ENCODE peak calls at places on chromosomes 12 and 14, in eight cellular contexts. L is HCT116, R is psoas muscle, B is heart right ventricle, H is tibial nerve, Q is GM23248, T is GM23338, M is MM.1S. Y is an unnamed sample. For H3K4me1, the result is how much of the 10 kb centered on the place peaks cover.

GRCh38 chr12:30928356-30929264 is 2.1 kb downstream of the TSPAN11 start:
- DNase-seq in Q (no peak), L (no peak), H (no peak), T (no peak), B (no peak), R (no peak), M (no peak), Y (no peak)

GRCh38 chr12:130423991-130424857 is 86.5 kb downstream of the PIWIL1 start:
- DNase-seq in B (no peak), H (no peak), R (no peak), L (no peak), Q (no peak), M (no peak), T (no peak), Y (no peak)

GRCh38 chr12:93884794-93885460 is 207.8 kb downstream of the CRADD start:
- DNase-seq in R (no peak), T (no peak), Q (peak), M (no peak), B (no peak), H (peak), L (no peak), Y (peak)

GRCh38 chr12:57844725-57845477 is 1.6 kb downstream of the CTDSP2 start:
- DNase-seq in Q (peak), B (peak), M (peak), T (peak), L (peak), H (peak), R (peak), Y (peak)

GRCh38 chr12:1806301-1807106 is 13.9 kb upstream of the LRTM2 start:
- DNase-seq in H (no peak), Q (peak), M (no peak), L (no peak), R (peak), T (no peak), B (no peak), Y (no peak)

GRCh38 chr12:3116106-3116898 is 39.1 kb downstream of the TSPAN9 start:
- DNase-seq in T (no peak), L (no peak), M (no peak), Q (no peak), H (no peak), B (no peak), R (peak), Y (no peak)

GRCh38 chr14:65444230-65444629 is 31.7 kb downstream of the FUT8 start:
- DNase-seq in M (no peak), B (no peak), R (no peak), H (no peak), Q (no peak), L (no peak), T (no peak), Y (no peak)

GRCh38 chr14:74785056-74785613 is 22.0 kb downstream of the YLPM1 start:
- DNase-seq in Q (no peak), M (no peak), T (no peak), H (no peak), L (no peak), B (no peak), R (no peak), Y (no peak)

GRCh38 chr14:97266653-97267052 is 469.5 kb downstream of the VRK1 start:
- DNase-seq in M (no peak), L (peak), H (no peak), B (no peak), R (no peak), Q (peak), T (peak), Y (no peak)

GRCh38 chr14:104151546-104152245 is 13.3 kb downstream of the KIF26A start:
- DNase-seq in T (no peak), L (no peak), B (no peak), H (no peak), R (no peak), Q (no peak), M (no peak), Y (no peak)

GRCh38 chr14:102907303-102907844 is 15.1 kb upstream of the AMN start:
- DNase-seq in L (no peak), B (no peak), M (no peak), R (peak), H (no peak), Q (no peak), T (no peak), Y (no peak)

GRCh38 chr12:25364529-25365339 is 114.0 kb upstream of the KRAS start:
- DNase-seq in B (no peak), R (no peak), T (no peak), H (no peak), Q (no peak), M (peak), L (no peak), Y (no peak)

GRCh38 chr14:64605926-64606685 is 56.3 kb downstream of the PPP1R36 start:
- DNase-seq in L (no peak), Q (no peak), H (no peak), T (no peak), M (no peak), R (no peak), B (no peak), Y (peak)

GRCh38 chr14:56590535-56590951 is 10.9 kb downstream of the TMEM260 start:
- DNase-seq in T (peak), L (no peak), R (no peak), B (peak), M (no peak), Q (no peak), H (no peak), Y (no peak)

GRCh38 chr14:65585216-65585615 is 172.7 kb downstream of the FUT8 start:
- DNase-seq in B (no peak), H (no peak), R (no peak), M (no peak), Q (no peak), L (no peak), T (no peak), Y (no peak)

GRCh38 chr14:61280092-61280525 is 1.0 kb downstream of the TMEM30B start:
- DNase-seq in T (no peak), Q (no peak), H (no peak), B (no peak), M (no peak), R (no peak), L (no peak), Y (no peak)

GRCh38 chr14:97634786-97635185 is 837.6 kb downstream of the VRK1 start:
- DNase-seq in Q (peak), M (no peak), H (no peak), B (no peak), R (no peak), T (peak), L (no peak), Y (no peak)

GRCh38 chr12:33586576-33586975 is 147.0 kb upstream of the SYT10 start:
- DNase-seq in R (no peak), Q (no peak), M (no peak), B (no peak), H (no peak), T (no peak), L (no peak), Y (no peak)

GRCh38 chr12:53380104-53380796 is at the start of gene SP1:
- DNase-seq in H (peak), T (peak), R (peak), Q (peak), M (peak), L (peak), B (peak), Y (peak)

GRCh38 chr12:53381739-53382630 is 2.0 kb downstream of the SP1 start:
- DNase-seq in H (peak), R (peak), L (no peak), T (peak), Q (peak), M (peak), B (peak), Y (peak)

GRCh38 chr12:53379389-53380103 is 430 bp upstream of the SP1 start:
- DNase-seq in Q (peak), L (peak), R (peak), T (peak), M (peak), B (peak), H (peak), Y (peak)

GRCh38 chr12:53380797-53381738 is 1.1 kb downstream of the SP1 start:
- DNase-seq in L (no peak), T (peak), R (no peak), Q (peak), M (no peak), H (no peak), B (no peak), Y (peak)

DNA sequence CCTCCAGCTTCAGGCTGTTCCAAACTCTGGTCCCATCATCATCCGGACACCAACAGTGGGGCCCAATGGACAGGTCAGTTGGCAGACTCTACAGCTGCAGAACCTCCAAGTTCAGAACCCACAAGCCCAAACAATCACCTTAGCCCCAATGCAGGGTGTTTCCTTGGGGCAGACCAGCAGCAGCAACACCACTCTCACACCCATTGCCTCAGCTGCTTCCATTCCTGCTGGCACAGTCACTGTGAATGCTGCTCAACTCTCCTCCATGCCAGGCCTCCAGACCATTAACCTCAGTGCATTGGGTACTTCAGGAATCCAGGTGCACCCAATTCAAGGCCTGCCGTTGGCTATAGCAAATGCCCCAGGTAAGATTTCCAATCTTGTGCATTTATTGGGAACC is 3.3 kb downstream of the SP1 start:
- DNase-seq in H (no peak), Q (peak), M (no peak), B (no peak), R (no peak), T (no peak), L (no peak), Y (no peak)
- H3K4me1 ChIP-seq in H (half or more), Q (half or more), M (under half), B (half or more), R (half or more), T (under half), L (under half), Y (half or more)

DNA sequence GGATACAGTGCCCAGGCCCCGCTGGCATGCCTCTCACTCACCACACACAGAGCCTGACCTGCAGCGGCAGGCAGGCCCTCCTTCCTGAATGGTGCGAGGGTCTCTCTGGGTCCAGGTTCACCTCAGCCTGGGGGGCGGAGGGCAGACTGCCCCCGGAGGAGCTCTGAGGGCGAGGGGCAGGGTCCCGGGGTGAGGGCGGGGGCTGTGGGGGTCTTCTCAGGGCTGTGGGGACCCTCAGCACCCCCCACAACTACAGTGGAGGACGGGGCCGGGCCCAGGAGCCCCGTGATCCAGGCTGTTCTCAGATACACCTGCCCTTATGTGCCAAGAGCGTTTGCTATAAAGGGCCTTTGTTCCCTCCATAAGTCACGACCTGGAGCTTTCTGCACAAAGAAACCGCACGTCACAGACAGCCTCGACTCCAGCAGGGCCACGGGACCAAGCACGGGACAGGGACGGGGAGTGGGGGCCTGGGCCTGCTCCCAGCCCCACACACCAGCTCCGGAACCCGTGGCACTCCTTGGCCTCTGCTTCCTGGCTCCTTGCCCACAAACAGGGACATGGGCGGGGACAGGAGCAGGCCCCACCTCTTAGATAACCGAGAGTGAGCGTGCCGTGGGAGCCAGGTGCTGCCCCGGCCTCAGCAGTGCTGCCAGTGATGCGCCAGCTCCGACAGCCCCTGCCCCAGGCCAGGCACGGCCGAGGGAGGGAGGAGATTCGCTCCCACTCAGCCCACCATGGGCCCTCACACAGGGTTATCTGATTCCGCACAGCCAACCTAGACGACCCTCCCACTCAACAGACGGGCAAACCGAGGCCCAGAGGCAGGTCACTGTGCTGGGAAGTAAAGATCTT is 101.9 kb downstream of the RFLNA start:
- DNase-seq in H (peak), L (no peak), R (no peak), B (peak), M (no peak), Q (no peak), T (no peak), Y (no peak)
- H3K4me1 ChIP-seq in H (half or more), L (under half), R (half or more), B (half or more), M (under half), Q (under half), T (under half), Y (half or more)

GRCh38 chr14:55288439-55288838 is 17.2 kb downstream of the FBXO34 start:
- DNase-seq in Q (no peak), H (no peak), B (no peak), R (no peak), L (no peak), M (no peak), T (no peak), Y (no peak)
- H3K4me1 ChIP-seq in Q (under half), H (under half), B (under half), R (under half), L (under half), M (under half), T (under half), Y (under half)

GRCh38 chr12:109466821-109467220 is 10.3 kb downstream of the KCTD10 start:
- DNase-seq in B (no peak), L (no peak), R (no peak), Q (no peak), T (no peak), H (no peak), M (no peak), Y (no peak)
- H3K4me1 ChIP-seq in B (half or more), L (under half), R (half or more), Q (half or more), T (under half), H (half or more), M (under half), Y (half or more)

GRCh38 chr14:90544971-90545370 is 148.1 kb downstream of the CALM1 start:
- DNase-seq in Q (no peak), B (no peak), R (no peak), M (no peak), H (no peak), T (no peak), L (no peak), Y (no peak)
- H3K4me1 ChIP-seq in Q (under half), B (under half), R (under half), M (under half), H (under half), T (under half), L (under half), Y (under half)

GRCh38 chr12:6273209-6273928 is 37.1 kb upstream of the PLEKHG6 start:
- DNase-seq in B (no peak), T (peak), R (no peak), H (no peak), M (no peak), Q (no peak), L (no peak), Y (no peak)

GRCh38 chr12:6271281-6271680 is 39.2 kb upstream of the PLEKHG6 start:
- DNase-seq in H (no peak), T (no peak), M (no peak), B (no peak), Q (no peak), R (no peak), L (no peak), Y (no peak)

GRCh38 chr12:6273931-6274687 is 36.4 kb upstream of the PLEKHG6 start:
- DNase-seq in B (peak), R (no peak), H (no peak), T (peak), L (no peak), Q (no peak), M (no peak), Y (no peak)

GRCh38 chr12:6269986-6270385 is 40.5 kb upstream of the PLEKHG6 start:
- DNase-seq in B (no peak), T (no peak), Q (no peak), H (no peak), R (no peak), L (no peak), M (no peak), Y (no peak)

GRCh38 chr12:6272300-6273208 is 37.9 kb upstream of the PLEKHG6 start:
- DNase-seq in M (peak), Q (no peak), L (peak), B (no peak), R (no peak), H (no peak), T (peak), Y (no peak)
- H3K4me1 ChIP-seq in M (under half), Q (under half), L (under half), B (under half), R (under half), H (under half), T (under half), Y (under half)

GRCh38 chr14:68392393-68393085 is 400.3 kb downstream of the ZFP36L1 start:
- DNase-seq in Q (no peak), T (no peak), H (peak), R (peak), B (peak), M (no peak), L (no peak), Y (no peak)
- H3K4me1 ChIP-seq in Q (half or more), T (under half), H (under half), R (under half), B (half or more), M (under half), L (under half), Y (half or more)

GRCh38 chr14:100293497-100294212 is 12.6 kb downstream of the SLC25A29 start:
- DNase-seq in M (no peak), T (no peak), Q (no peak), H (no peak), L (no peak), R (peak), B (no peak), Y (no peak)
- H3K4me1 ChIP-seq in M (under half), T (under half), Q (under half), H (under half), L (under half), R (under half), B (half or more), Y (under half)

Y was measured in adipocyte.